ENCODE peak calls at places on chromosomes 7 and 10, in seven cellular contexts. X is A549, W is cardiac muscle cell, O is astrocyte, M is uterus, Z is heart left ventricle, H is aorta. C is an unnamed sample. For H3K4me1, the result is how much of the 10 kb centered on the place peaks cover.

GRCh38 chr7:107998660-107999480 is 4.1 kb downstream of the LAMB1 start:
- DNase-seq in X (no peak), Z (no peak), O (no peak), W (no peak), M (no peak), H (no peak), C (no peak)

GRCh38 chr7:123305840-123306375 is 106.1 kb upstream of the SLC13A1 start:
- DNase-seq in Z (no peak), H (no peak), W (no peak), O (no peak), M (no peak), X (no peak), C (no peak)

GRCh38 chr7:28037220-28038010 is 143.2 kb downstream of the JAZF1 start:
- DNase-seq in H (no peak), M (peak), Z (no peak), O (peak), X (peak), W (no peak), C (no peak)

GRCh38 chr10:77087406-77087805 is 550.2 kb downstream of the KCNMA1 start:
- DNase-seq in M (no peak), Z (no peak), W (no peak), H (no peak), X (no peak), O (peak), C (no peak)

GRCh38 chr10:102599565-102600327 is 44.5 kb upstream of the TRIM8 start:
- DNase-seq in M (no peak), O (no peak), W (peak), H (peak), X (no peak), Z (peak), C (no peak)

GRCh38 chr7:122383934-122384333 is 79.4 kb upstream of the FEZF1 start:
- DNase-seq in X (no peak), W (no peak), Z (no peak), M (no peak), O (no peak), H (no peak), C (no peak)

GRCh38 chr10:82982110-82982608 is 1107.2 kb downstream of the NRG3 start:
- DNase-seq in M (no peak), W (no peak), X (no peak), Z (no peak), O (peak), H (no peak), C (no peak)

GRCh38 chr10:96415896-96416554 is 57.2 kb upstream of the OPALIN start:
- DNase-seq in W (no peak), O (peak), Z (no peak), H (no peak), X (no peak), M (no peak), C (no peak)

GRCh38 chr10:58373446-58373834 is 11.8 kb upstream of the TFAM start:
- DNase-seq in Z (no peak), O (peak), H (no peak), M (no peak), X (no peak), W (no peak), C (no peak)

GRCh38 chr10:18043148-18043547 is 91.4 kb downstream of the SLC39A12 start:
- DNase-seq in M (no peak), H (no peak), O (peak), W (no peak), Z (no peak), X (no peak), C (no peak)

GRCh38 chr10:35949820-35950219 is 307.7 kb upstream of the FZD8 start:
- DNase-seq in M (no peak), O (peak), Z (no peak), W (peak), X (no peak), H (no peak), C (no peak)

GRCh38 chr7:56046728-56047445 is 4.4 kb downstream of the PSPH start:
- DNase-seq in H (no peak), X (no peak), M (no peak), W (peak), Z (no peak), O (peak), C (peak)

GRCh38 chr7:2638224-2638991 is 6.6 kb downstream of the TTYH3 start:
- DNase-seq in Z (peak), O (peak), M (peak), X (no peak), H (peak), W (no peak), C (no peak)

GRCh38 chr10:70232155-70232858 is 922 bp downstream of the PPA1 start:
- DNase-seq in W (peak), H (no peak), Z (peak), X (peak), O (peak), M (peak), C (peak)

GRCh38 chr10:74021248-74022055 is 23.5 kb downstream of the VCL start:
- DNase-seq in M (no peak), X (no peak), O (peak), Z (no peak), W (no peak), H (no peak), C (peak)

GRCh38 chr7:155231241-155231800 is 66.4 kb upstream of the INSIG1 start:
- DNase-seq in Z (no peak), W (no peak), X (no peak), M (no peak), H (peak), O (no peak), C (no peak)

GRCh38 chr10:101453318-101453717 is 99.4 kb downstream of the BTRC start:
- DNase-seq in O (no peak), H (no peak), M (no peak), Z (no peak), W (no peak), X (no peak), C (no peak)

GRCh38 chr7:86025807-86026206 is 617.9 kb upstream of the GRM3 start:
- DNase-seq in X (no peak), W (no peak), O (no peak), Z (no peak), M (no peak), H (no peak), C (no peak)

GRCh38 chr7:2107386-2108085 is 125.2 kb downstream of the MAD1L1 start:
- DNase-seq in X (no peak), Z (no peak), O (no peak), W (no peak), H (no peak), M (no peak), C (no peak)

GRCh38 chr7:23469150-23469960 is 936 bp downstream of the IGF2BP3 start:
- DNase-seq in X (no peak), M (no peak), Z (no peak), H (no peak), O (no peak), W (peak), C (no peak)

GRCh38 chr7:153087498-153087897 is 327.9 kb downstream of the ACTR3B start:
- DNase-seq in W (no peak), Z (no peak), M (no peak), H (no peak), X (no peak), O (no peak), C (no peak)

GRCh38 chr10:80477813-80478212 is 23.7 kb downstream of the TSPAN14 start:
- DNase-seq in X (peak), O (peak), W (no peak), Z (no peak), H (no peak), M (no peak), C (no peak)

GRCh38 chr10:21363753-21364104 is 161.8 kb downstream of the SKIDA1 start:
- DNase-seq in Z (no peak), O (no peak), H (no peak), M (no peak), W (no peak), X (no peak), C (no peak)

GRCh38 chr10:30343962-30344361 is 5.1 kb downstream of the MTPAP start:
- DNase-seq in X (no peak), H (no peak), Z (no peak), O (no peak), M (no peak), W (no peak), C (no peak)

GRCh38 chr10:11538834-11539190 is 72.6 kb downstream of the USP6NL start:
- DNase-seq in Z (no peak), H (no peak), O (no peak), W (no peak), M (no peak), X (no peak), C (no peak)

GRCh38 chr7:131111081-131111576 is 216.5 kb upstream of the MKLN1 start:
- DNase-seq in H (no peak), W (no peak), X (peak), Z (peak), O (peak), M (peak), C (peak)

GRCh38 chr10:49115015-49115795 is at the start of gene VSTM4:
- DNase-seq in H (peak), O (peak), W (peak), Z (peak), X (no peak), M (peak), C (no peak)

GRCh38 chr10:95254629-95255028 is 36.2 kb downstream of the PDLIM1 start:
- DNase-seq in Z (no peak), M (no peak), X (no peak), O (no peak), H (no peak), W (no peak), C (no peak)

GRCh38 chr7:141231018-141231792 is 157.3 kb downstream of the TMEM178B start:
- DNase-seq in M (no peak), X (peak), H (no peak), W (peak), O (peak), Z (peak), C (peak)

GRCh38 chr10:81068446-81068845 is 530.7 kb downstream of the SH2D4B start:
- DNase-seq in Z (no peak), W (no peak), M (no peak), H (no peak), O (no peak), X (no peak), C (no peak)

GRCh38 chr7:120079022-120079421 is 194.0 kb upstream of the KCND2 start:
- DNase-seq in O (no peak), H (no peak), X (no peak), W (no peak), Z (no peak), M (no peak), C (no peak)

GRCh38 chr7:15561840-15562239 is at the start of gene AGMO:
- DNase-seq in O (no peak), W (peak), M (peak), H (peak), Z (peak), X (no peak), C (no peak)

GRCh38 chr7:116588225-116588624 is 63.4 kb downstream of the CAV1 start:
- DNase-seq in O (peak), M (no peak), X (no peak), Z (no peak), W (no peak), H (no peak), C (no peak)

GRCh38 chr7:101121996-101122932 is 4.6 kb upstream of the SERPINE1 start:
- DNase-seq in Z (peak), H (peak), M (peak), W (peak), O (peak), X (peak), C (no peak)

GRCh38 chr10:6445671-6446278 is 134.3 kb downstream of the PRKCQ start:
- DNase-seq in H (no peak), O (no peak), X (peak), M (no peak), Z (peak), W (peak), C (peak)

GRCh38 chr7:42250411-42250810 is 13.4 kb upstream of the GLI3 start:
- DNase-seq in W (no peak), M (no peak), Z (no peak), O (no peak), X (no peak), H (no peak), C (no peak)
- H3K4me1 ChIP-seq in W (under half), M (under half), Z (under half), O (under half), X (under half), H (under half), C (under half)

DNA sequence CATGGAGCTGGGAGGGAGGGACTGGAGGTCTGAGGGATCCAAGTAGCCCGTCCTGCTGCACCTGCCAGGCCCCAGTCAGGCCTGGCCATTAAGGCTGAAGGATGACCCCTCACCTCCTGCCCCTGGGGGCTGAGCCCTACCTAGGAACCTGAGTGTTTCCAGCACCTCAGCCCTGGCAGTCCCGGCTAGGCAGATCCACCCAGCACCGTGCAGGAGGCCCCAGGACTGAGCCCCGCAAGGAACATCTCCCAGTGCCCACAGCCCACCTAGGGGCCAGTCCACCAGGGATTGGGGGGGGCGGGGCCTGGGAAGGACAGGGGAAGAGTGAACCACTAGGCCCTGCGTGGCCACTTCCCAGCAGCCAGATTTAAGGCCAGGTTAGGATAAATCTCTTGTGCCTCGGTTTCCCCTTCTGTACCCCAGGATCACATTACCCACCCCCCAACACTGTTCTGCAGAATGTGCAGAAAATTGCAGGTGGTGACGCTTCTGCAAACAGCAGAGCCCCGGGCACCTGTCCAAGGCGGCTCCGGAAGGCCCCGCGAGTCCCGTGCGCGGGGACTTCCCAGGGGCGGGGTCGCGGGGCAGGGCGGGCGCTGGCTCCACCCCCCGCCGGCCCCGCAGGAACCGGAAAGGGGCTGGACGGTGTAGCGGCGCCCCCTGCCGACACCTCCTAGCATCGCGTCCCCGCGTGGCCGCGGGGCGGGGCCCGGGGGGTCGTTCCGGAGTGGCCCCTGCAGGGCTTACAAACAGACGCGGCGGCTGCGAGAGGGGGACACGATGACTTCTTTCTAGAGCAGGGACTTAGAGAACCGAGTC is 55.9 kb downstream of the PWWP2B start:
- DNase-seq in W (peak), X (peak), M (peak), O (peak), Z (peak), H (peak), C (peak)
- H3K4me3 ChIP-seq in W (peak), X (peak), M (no peak), O (no peak), Z (no peak), H (no peak), C (peak)

DNA sequence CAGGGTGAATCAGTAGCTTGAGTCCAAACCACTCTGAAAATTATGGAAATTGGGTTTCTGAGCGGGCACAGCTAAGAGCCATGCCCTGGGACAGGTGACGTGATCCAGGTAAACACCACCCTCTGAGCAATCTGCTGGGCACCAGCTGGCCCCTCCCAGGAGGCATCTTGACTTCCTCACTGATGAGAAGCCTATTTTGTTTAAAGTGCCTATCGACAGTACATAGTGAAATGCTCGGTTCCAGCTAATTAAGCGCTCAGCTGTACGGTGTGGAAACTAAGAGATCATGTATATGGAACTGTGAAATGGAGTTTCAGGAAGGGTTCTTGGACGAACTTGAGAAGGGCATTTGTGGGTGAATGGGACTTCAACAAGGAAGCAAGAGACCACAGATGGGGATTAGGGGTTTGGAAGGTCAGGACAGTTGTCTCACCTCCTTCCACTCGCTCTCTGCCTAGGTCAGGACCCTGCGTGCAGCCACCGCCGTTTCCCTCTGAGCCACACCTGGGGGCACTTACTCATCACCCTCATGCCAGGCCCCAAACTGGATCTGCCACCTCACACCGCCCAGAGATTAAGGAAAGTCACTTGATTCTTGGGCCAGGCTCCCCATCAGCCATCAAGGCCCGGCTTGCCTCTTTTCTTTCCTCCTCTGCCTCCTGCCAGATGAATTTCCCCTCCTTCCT is 3.2 kb downstream of the ITPRIP start:
- DNase-seq in Z (peak), W (no peak), H (no peak), M (no peak), O (no peak), X (no peak), C (no peak)
- H3K4me1 ChIP-seq in Z (half or more), W (half or more), H (under half), M (under half), O (half or more), X (half or more), C (under half)

GRCh38 chr7:150665882-150666281 is 19.6 kb upstream of the GIMAP2 start:
- DNase-seq in O (no peak), W (no peak), Z (no peak), X (no peak), H (no peak), M (no peak), C (no peak)

GRCh38 chr7:150665075-150665794 is 20.3 kb upstream of the GIMAP2 start:
- DNase-seq in X (no peak), O (no peak), M (no peak), W (no peak), Z (no peak), H (no peak), C (no peak)

GRCh38 chr7:150666412-150666811 is 19.1 kb upstream of the GIMAP2 start:
- DNase-seq in X (no peak), Z (no peak), H (no peak), W (no peak), M (no peak), O (no peak), C (no peak)

GRCh38 chr7:150660939-150661613 is 24.4 kb upstream of the GIMAP2 start:
- DNase-seq in W (no peak), M (no peak), O (no peak), Z (no peak), X (no peak), H (no peak), C (no peak)

DNA sequence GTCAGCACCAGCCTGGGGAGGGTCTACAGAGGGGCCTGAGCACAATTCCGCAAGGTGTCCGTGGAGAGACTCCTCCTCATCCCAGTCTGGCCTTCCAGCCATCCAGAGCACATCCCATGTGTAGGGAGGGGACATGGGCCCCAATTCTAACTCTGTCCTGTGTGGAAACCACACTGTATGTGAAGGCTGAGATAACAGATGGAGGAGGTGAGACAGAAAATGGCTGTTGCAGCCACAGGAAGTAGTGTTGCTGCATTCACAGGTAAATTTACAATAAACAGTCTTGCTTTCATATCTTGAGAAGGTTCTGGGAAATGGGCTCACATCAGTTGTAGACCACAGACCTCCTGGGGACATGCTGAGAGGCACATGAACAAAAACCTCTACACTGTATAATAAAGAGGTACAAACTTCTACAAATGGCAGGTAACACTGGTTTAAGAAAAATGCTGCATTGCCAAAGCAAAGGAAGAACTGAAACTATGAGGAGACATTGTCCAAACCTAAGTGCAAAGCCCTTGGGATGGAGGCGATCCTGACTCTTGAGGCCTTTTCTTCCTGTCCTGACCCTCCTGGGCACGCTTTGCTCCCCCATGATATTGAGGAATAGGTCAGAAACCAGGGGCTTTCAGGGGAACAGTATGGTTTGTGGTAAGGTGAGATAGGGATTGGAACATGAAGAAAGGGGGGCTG is 21.6 kb upstream of the GIMAP2 start:
- DNase-seq in M (no peak), W (no peak), H (no peak), Z (no peak), O (no peak), X (no peak), C (no peak)
- H3K4me3 ChIP-seq in M (no peak), W (no peak), H (no peak), Z (no peak), O (no peak), X (no peak), C (no peak)

GRCh38 chr7:139897422-139898085 is 68.5 kb downstream of the TBXAS1 start:
- DNase-seq in Z (no peak), H (no peak), M (no peak), O (no peak), X (no peak), W (no peak), C (no peak)
- H3K4me1 ChIP-seq in Z (under half), H (under half), M (under half), O (under half), X (under half), W (under half), C (under half)

GRCh38 chr10:126905776-126906703 is 812 bp downstream of the DOCK1 start:
- DNase-seq in M (no peak), H (peak), W (peak), Z (peak), X (peak), O (no peak), C (peak)
- H3K4me3 ChIP-seq in M (peak), H (peak), W (peak), Z (peak), X (peak), O (peak), C (peak)

GRCh38 chr7:106420741-106421140 is 136.0 kb upstream of the NAMPT start:
- DNase-seq in X (no peak), Z (no peak), H (no peak), M (no peak), O (no peak), W (no peak), C (no peak)
- H3K4me1 ChIP-seq in X (under half), Z (under half), H (under half), M (under half), O (under half), W (under half), C (under half)

GRCh38 chr7:44696728-44697127 is 51.9 kb upstream of the ZMIZ2 start:
- DNase-seq in W (no peak), M (no peak), X (no peak), O (no peak), H (peak), Z (no peak), C (no peak)

GRCh38 chr7:44694766-44695165 is 53.9 kb upstream of the ZMIZ2 start:
- DNase-seq in O (no peak), H (no peak), Z (no peak), X (no peak), M (no peak), W (no peak), C (no peak)

GRCh38 chr7:44693641-44694313 is 54.9 kb upstream of the ZMIZ2 start:
- DNase-seq in Z (peak), O (peak), W (no peak), X (no peak), H (peak), M (no peak), C (no peak)

GRCh38 chr7:44695756-44696155 is 52.9 kb upstream of the ZMIZ2 start:
- DNase-seq in O (no peak), W (no peak), Z (no peak), H (peak), M (no peak), X (no peak), C (no peak)

GRCh38 chr7:44694326-44694725 is 54.3 kb upstream of the ZMIZ2 start:
- DNase-seq in O (no peak), Z (no peak), H (peak), X (no peak), M (no peak), W (no peak), C (no peak)
- H3K4me3 ChIP-seq in O (no peak), Z (no peak), H (no peak), X (no peak), M (no peak), W (no peak), C (no peak)

C was measured in HAP-1.